ENCODE peak calls at places on chromosomes 13 and 19, in five cellular contexts. F is A549; R is NCI-H1105 treated with DMSO at 0.1 percent for 48 hours; M is aorta; W is activated CD4-positive, alpha-beta T cell treated with anti-CD3 and anti-CD28 coated beads for 1 hour. Y is an unnamed sample.

GRCh38 chr19:9070066-9070465 is 16.8 kb upstream of the OR1M1 start:
- DNase-seq in R (no peak), W (no peak), M (no peak), F (peak; percentile 55), Y (no peak)

GRCh38 chr13:92403606-92404005 is 823.0 kb upstream of the GPC6 start:
- DNase-seq in F (no peak), R (no peak), M (no peak), W (no peak), Y (no peak)

GRCh38 chr19:39168258-39169142 is 28.3 kb upstream of the NCCRP1 start:
- DNase-seq in R (no peak), F (no peak), W (no peak), M (no peak), Y (no peak)

GRCh38 chr13:36725936-36726335 is 52.1 kb downstream of the SERTM1 start:
- DNase-seq in F (no peak), R (no peak), M (no peak), W (no peak), Y (no peak)

GRCh38 chr13:109389456-109389855 is 396.9 kb downstream of the IRS2 start:
- DNase-seq in R (no peak), W (no peak), F (no peak), M (no peak), Y (no peak)

GRCh38 chr19:10421240-10421948 is 1.1 kb downstream of the PDE4A start:
- DNase-seq in M (no peak), W (no peak), R (no peak), F (no peak), Y (no peak)

GRCh38 chr13:107518780-107519179 is 696.6 kb downstream of the LIG4 start:
- DNase-seq in M (no peak), W (no peak), F (no peak), R (no peak), Y (no peak)

GRCh38 chr19:41994994-41995958 is 1.2 kb upstream of the ATP1A3 start:
- DNase-seq in M (no peak), F (no peak), W (no peak), R (no peak), Y (no peak)

GRCh38 chr13:34000955-34001354 is 183.0 kb downstream of the RFC3 start:
- DNase-seq in W (no peak), R (no peak), M (no peak), F (no peak), Y (no peak)

GRCh38 chr19:43739836-43740235 is 14.9 kb downstream of the SMG9 start:
- DNase-seq in W (no peak), R (no peak), M (no peak), F (peak; percentile 58), Y (no peak)

GRCh38 chr13:47890146-47890814 is 110.8 kb downstream of the SUCLA2 start:
- DNase-seq in M (no peak), F (no peak), W (no peak), R (no peak), Y (no peak)

GRCh38 chr19:49861541-49862410 is 5.6 kb downstream of the PNKP start:
- DNase-seq in W (no peak), R (no peak), M (no peak), F (no peak), Y (peak; percentile 46)

GRCh38 chr13:43348397-43348796 is 325.0 kb downstream of the DNAJC15 start:
- DNase-seq in M (no peak), W (no peak), R (no peak), F (peak; percentile 11), Y (no peak)

GRCh38 chr19:44548736-44549135 is 19.3 kb upstream of the CEACAM20 start:
- DNase-seq in M (no peak), W (no peak), R (no peak), F (no peak), Y (no peak)

GRCh38 chr19:33938821-33939220 is 142.2 kb downstream of the KCTD15 start:
- DNase-seq in W (no peak), F (no peak), M (no peak), R (no peak), Y (no peak)

GRCh38 chr13:31697290-31697689 is 42.0 kb upstream of the RXFP2 start:
- DNase-seq in M (no peak), F (no peak), W (no peak), R (no peak), Y (no peak)

GRCh38 chr13:105979131-105979530 is 556.3 kb downstream of the EFNB2 start:
- DNase-seq in F (peak; percentile 7), W (no peak), M (no peak), R (no peak), Y (no peak)

GRCh38 chr19:16018801-16019551 is 57.3 kb upstream of the TPM4 start:
- DNase-seq in R (no peak), F (no peak), M (peak; percentile 56), W (no peak), Y (no peak)

GRCh38 chr13:24899601-24900000 is 135.6 kb downstream of the RNF17 start:
- DNase-seq in W (no peak), R (no peak), M (no peak), F (no peak), Y (no peak)

GRCh38 chr13:31797154-31797775 is 57.9 kb downstream of the RXFP2 start:
- DNase-seq in F (peak; percentile 7), M (no peak), W (no peak), R (peak; percentile 13), Y (no peak)

GRCh38 chr19:48617146-48617937 is 1.6 kb downstream of the RPL18 start:
- DNase-seq in M (no peak), F (no peak), W (no peak), R (no peak), Y (no peak)

GRCh38 chr19:43474986-43475705 is 9.7 kb upstream of the LYPD3 start:
- DNase-seq in F (peak; percentile 96), M (peak; percentile 99), R (peak; percentile 81), W (peak; percentile 93), Y (peak; percentile 98)

GRCh38 chr13:112776354-112776753 is 86.5 kb downstream of the ATP11A start:
- DNase-seq in R (no peak), W (no peak), M (peak; percentile 51), F (no peak), Y (peak; percentile 4)

GRCh38 chr19:34662919-34663318 is 14.0 kb downstream of the SCGB2B2 start:
- DNase-seq in F (peak; percentile 70), M (no peak), R (peak; percentile 25), W (peak; percentile 21), Y (no peak)

GRCh38 chr19:30407310-30407709 is 35.1 kb downstream of the ZNF536 start:
- DNase-seq in R (no peak), W (no peak), M (no peak), F (no peak), Y (no peak)

GRCh38 chr13:32538234-32538620 is 368 bp downstream of the N4BP2L2 start:
- DNase-seq in M (peak; percentile 77), R (no peak), F (no peak), W (no peak), Y (peak; percentile 62)

GRCh38 chr13:37069597-37070103 is 10.2 kb upstream of the SUPT20H start:
- DNase-seq in M (no peak), W (no peak), F (no peak), R (no peak), Y (no peak)

GRCh38 chr19:15161028-15161984 is 39.5 kb downstream of the NOTCH3 start:
- DNase-seq in M (no peak), R (peak; percentile 42), F (peak; percentile 64), W (no peak), Y (no peak)

GRCh38 chr13:114005206-114005720 is 31.4 kb upstream of the C13orf46 start:
- DNase-seq in W (no peak), M (peak; percentile 69), R (no peak), F (no peak), Y (no peak)

GRCh38 chr13:31755803-31756212 is 16.5 kb downstream of the RXFP2 start:
- DNase-seq in M (no peak), F (no peak), W (no peak), R (no peak), Y (no peak)

GRCh38 chr19:45978156-45978555 is 4.5 kb upstream of the NOVA2 start:
- DNase-seq in F (no peak), M (no peak), R (no peak), W (no peak), Y (no peak)

GRCh38 chr19:6039541-6040225 is 61.7 kb upstream of the RANBP3 start:
- DNase-seq in F (no peak), W (no peak), R (no peak), M (no peak), Y (peak; percentile 7)

GRCh38 chr13:110639935-110640334 is 24.6 kb downstream of the NAXD start:
- DNase-seq in R (no peak), F (no peak), W (no peak), M (no peak), Y (no peak)

GRCh38 chr13:105773887-105774538 is 761.4 kb downstream of the EFNB2 start:
- DNase-seq in F (peak; percentile 33), R (peak; percentile 82), M (no peak), W (no peak), Y (no peak)

GRCh38 chr13:33405371-33405770 is 119.8 kb upstream of the STARD13 start:
- DNase-seq in W (no peak), F (no peak), R (no peak), M (no peak), Y (no peak)

GRCh38 chr13:30804474-30804873 is 69.1 kb downstream of the ALOX5AP start:
- DNase-seq in R (no peak), M (no peak), W (no peak), F (no peak), Y (no peak)

GRCh38 chr13:75481176-75482069 is 546 bp downstream of the TBC1D4 start:
- DNase-seq in F (peak; percentile 21), W (no peak), M (peak; percentile 82), R (peak; percentile 42), Y (peak; percentile 42)

GRCh38 chr13:39552233-39552632 is 50.8 kb downstream of the LHFPL6 start:
- DNase-seq in R (no peak), M (no peak), F (no peak), W (no peak), Y (no peak)

GRCh38 chr13:113585828-113586355 is 1.3 kb downstream of the TFDP1 start:
- DNase-seq in W (no peak), F (no peak), R (no peak), M (no peak), Y (no peak)

GRCh38 chr19:14141041-14141440 is 4.7 kb upstream of the ASF1B start:
- DNase-seq in M (no peak), F (no peak), W (no peak), R (no peak), Y (no peak)